ENCODE peak calls at places on chromosomes 6 and 20, in seven cellular contexts. T, F, E, V, U, J and O are unnamed samples.
A peak's percentile ranks its signal among the peaks of the same experiment; 100 is the strongest.

GRCh38 chr6:113980937-113981554 is 10.1 kb upstream of the HDAC2 start:
- DNase-seq in T (no peak), F (no peak), E (peak; percentile 21), V (no peak), U (peak; percentile 38), J (no peak), O (peak; percentile 14)

GRCh38 chr6:136036601-136037000 is 185.1 kb downstream of the PDE7B start:
- DNase-seq in T (no peak), F (no peak), E (no peak), V (no peak), U (no peak), J (no peak), O (no peak)

GRCh38 chr6:136923116-136923953 is 1.2 kb downstream of the SLC35D3 start:
- DNase-seq in T (no peak), F (no peak), E (no peak), V (peak; percentile 51), U (no peak), J (no peak), O (no peak)

GRCh38 chr6:26249709-26249958 is 115.4 kb upstream of the BTN3A2 start:
- DNase-seq in T (no peak), F (no peak), E (no peak), V (no peak), U (peak; percentile 92), J (no peak), O (no peak)

GRCh38 chr20:57080796-57081195 is 185.6 kb downstream of the BMP7 start:
- DNase-seq in T (no peak), F (no peak), E (no peak), V (no peak), U (no peak), J (no peak), O (no peak)

GRCh38 chr6:96926425-96926824 is 1.9 kb downstream of the KLHL32 start:
- DNase-seq in T (no peak), F (no peak), E (no peak), V (no peak), U (no peak), J (no peak), O (peak; percentile 19)

GRCh38 chr20:64153410-64153809 is 10.8 kb upstream of the MYT1 start:
- DNase-seq in T (no peak), F (no peak), E (no peak), V (peak; percentile 6), U (no peak), J (no peak), O (no peak)

GRCh38 chr6:170436209-170436809 is 116.8 kb downstream of the PSMB1 start:
- DNase-seq in T (no peak), F (no peak), E (no peak), V (no peak), U (no peak), J (no peak), O (no peak)

GRCh38 chr6:94956910-94957309 is 620.4 kb upstream of the MANEA start:
- DNase-seq in T (no peak), F (no peak), E (no peak), V (no peak), U (no peak), J (no peak), O (no peak)

GRCh38 chr6:31898200-31899011 is 908 bp upstream of the EHMT2 start:
- DNase-seq in T (peak; percentile 59), F (no peak), E (peak; percentile 26), V (no peak), U (peak; percentile 65), J (peak; percentile 65), O (no peak)

GRCh38 chr20:43761396-43762340 is 34.9 kb upstream of the GTSF1L start:
- DNase-seq in T (no peak), F (no peak), E (no peak), V (no peak), U (no peak), J (no peak), O (no peak)

GRCh38 chr20:58148891-58149290 is 79.6 kb downstream of the ANKRD60 start:
- DNase-seq in T (peak; percentile 31), F (no peak), E (no peak), V (no peak), U (no peak), J (no peak), O (no peak)

GRCh38 chr6:157106487-157106886 is 216.8 kb downstream of the TMEM242 start:
- DNase-seq in T (no peak), F (no peak), E (peak; percentile 47), V (no peak), U (no peak), J (no peak), O (peak; percentile 35)

GRCh38 chr20:48781634-48782033 is 46.2 kb downstream of the PREX1 start:
- DNase-seq in T (no peak), F (no peak), E (no peak), V (no peak), U (peak; percentile 60), J (no peak), O (no peak)